ENCODE peak calls at places on chromosomes 4 and X, in eight cellular contexts. G is fibroblast of lung, A is gastrocnemius medialis, L is tibial nerve, N is suprapubic skin, O is upper lobe of left lung, Y is endothelial cell of umbilical vein, Z is MM.1S. D is an unnamed sample.

GRCh38 chrX:123773258-123773978 is 40.6 kb upstream of the THOC2 start:
- DNase-seq in Z (no peak), G (no peak), O (no peak), A (no peak), Y (no peak), L (no peak), N (no peak), D (no peak)

GRCh38 chr4:3283483-3283882 is 9.3 kb upstream of the RGS12 start:
- DNase-seq in O (no peak), A (no peak), Z (no peak), G (no peak), L (no peak), N (peak), Y (no peak), D (no peak)

GRCh38 chrX:65522739-65523372 is 11.7 kb downstream of the LAS1L start:
- DNase-seq in Y (no peak), N (no peak), A (no peak), Z (no peak), L (no peak), G (peak), O (no peak), D (no peak)

GRCh38 chr4:33714971-33715370 is 2529.3 kb downstream of the ARAP2 start:
- DNase-seq in L (no peak), Y (no peak), A (no peak), N (no peak), Z (no peak), G (no peak), O (no peak), D (no peak)

GRCh38 chr4:165079476-165079875 is 25.8 kb downstream of the TRIM75 start:
- DNase-seq in O (no peak), A (peak), N (no peak), Z (peak), Y (peak), L (no peak), G (peak), D (no peak)

GRCh38 chrX:17395154-17395553 is 20.2 kb downstream of the NHS start:
- DNase-seq in L (no peak), N (no peak), Z (no peak), A (no peak), Y (no peak), O (no peak), G (no peak), D (no peak)

GRCh38 chrX:40109288-40110008 is 11.7 kb upstream of the BCOR start:
- DNase-seq in N (no peak), L (no peak), Y (peak), Z (peak), A (no peak), G (peak), O (no peak), D (no peak)

GRCh38 chrX:72604112-72604511 is 31.5 kb upstream of the HDAC8 start:
- DNase-seq in Y (no peak), A (no peak), N (no peak), Z (peak), G (no peak), L (no peak), O (no peak), D (no peak)

GRCh38 chrX:39492495-39493162 is 605.1 kb downstream of the BCOR start:
- DNase-seq in O (no peak), G (no peak), N (no peak), L (no peak), Y (no peak), Z (no peak), A (no peak), D (no peak)

GRCh38 chr4:53558981-53559620 is 32.2 kb downstream of the LNX1 start:
- DNase-seq in Y (peak), A (no peak), G (peak), L (no peak), N (no peak), Z (no peak), O (no peak), D (no peak)

GRCh38 chr4:34893382-34893781 is 1350.9 kb downstream of the ARAP2 start:
- DNase-seq in Z (peak), Y (no peak), O (no peak), N (no peak), A (no peak), G (no peak), L (no peak), D (no peak)

GRCh38 chrX:119398974-119399771 is at the start of gene SLC25A43:
- DNase-seq in Y (peak), O (peak), G (peak), N (no peak), Z (peak), L (peak), A (no peak), D (peak)

GRCh38 chr4:17010426-17011087 is 112.1 kb upstream of the LDB2 start:
- DNase-seq in L (no peak), Y (no peak), N (no peak), G (no peak), O (no peak), Z (peak), A (no peak), D (no peak)

GRCh38 chrX:47859686-47860085 is 23.0 kb downstream of the ZNF81 start:
- DNase-seq in A (no peak), Z (no peak), Y (no peak), N (no peak), G (no peak), L (no peak), O (no peak), D (no peak)

GRCh38 chrX:50470103-50471031 is at the start of gene DGKK:
- DNase-seq in O (no peak), N (no peak), L (no peak), Z (no peak), Y (no peak), A (no peak), G (no peak), D (no peak)

GRCh38 chrX:357035-357692 is 29.5 kb downstream of the PPP2R3B start:
- DNase-seq in Y (no peak), Z (no peak), A (no peak), G (no peak), O (no peak), L (no peak), N (no peak), D (no peak)

GRCh38 chrX:148659481-148659880 is 159.1 kb downstream of the AFF2 start:
- DNase-seq in N (no peak), A (no peak), Z (no peak), L (no peak), O (no peak), Y (no peak), G (peak), D (no peak)

GRCh38 chr4:20318011-20318898 is 66.5 kb downstream of the SLIT2 start:
- DNase-seq in O (no peak), L (no peak), A (no peak), Z (peak), Y (no peak), G (no peak), N (no peak), D (no peak)

GRCh38 chr4:155632314-155632713 is 34.3 kb upstream of the GUCY1A1 start:
- DNase-seq in L (no peak), A (no peak), G (no peak), Z (no peak), O (no peak), Y (no peak), N (no peak), D (no peak)

GRCh38 chrX:96569034-96569433 is 115.6 kb upstream of the DIAPH2 start:
- DNase-seq in G (no peak), A (no peak), Y (no peak), L (no peak), Z (no peak), N (no peak), O (no peak), D (no peak)

GRCh38 chrX:15301924-15302323 is 13.5 kb downstream of the ASB11 start:
- DNase-seq in N (no peak), G (no peak), L (peak), A (peak), Y (no peak), Z (no peak), O (peak), D (peak)

GRCh38 chr4:21304061-21304541 is 603.8 kb downstream of the PACRGL start:
- DNase-seq in O (no peak), N (no peak), G (no peak), Y (no peak), L (no peak), Z (no peak), A (no peak), D (no peak)

GRCh38 chr4:81472249-81473085 is 760 bp upstream of the RASGEF1B start:
- DNase-seq in G (no peak), A (no peak), Z (peak), O (peak), Y (no peak), L (no peak), N (no peak), D (peak)

GRCh38 chrX:54074826-54075225 is 30.6 kb upstream of the PHF8 start:
- DNase-seq in O (no peak), G (no peak), L (no peak), N (no peak), Y (no peak), Z (no peak), A (no peak), D (no peak)

GRCh38 chrX:12447448-12448154 is 309.3 kb downstream of the FRMPD4 start:
- DNase-seq in Y (peak), N (no peak), Z (no peak), O (no peak), A (no peak), G (peak), L (no peak), D (no peak)

GRCh38 chr4:100644150-100644549 is 126.3 kb upstream of the EMCN start:
- DNase-seq in Z (no peak), Y (no peak), A (no peak), N (no peak), G (no peak), L (no peak), O (no peak), D (no peak)

GRCh38 chrX:24343719-24344118 is 16.7 kb upstream of the SUPT20HL1 start:
- DNase-seq in Z (no peak), O (no peak), G (no peak), A (no peak), N (no peak), Y (no peak), L (no peak), D (no peak)

GRCh38 chr4:90951037-90951436 is 823.8 kb downstream of the CCSER1 start:
- DNase-seq in L (no peak), A (no peak), O (peak), G (peak), Y (peak), Z (no peak), N (no peak), D (no peak)

GRCh38 chr4:26192921-26193894 is 127.6 kb upstream of the RBPJ start:
- DNase-seq in N (no peak), L (no peak), Z (no peak), G (no peak), A (no peak), Y (no peak), O (no peak), D (no peak)

GRCh38 chrX:77160301-77160700 is 286.9 kb upstream of the FGF16 start:
- DNase-seq in L (no peak), Y (no peak), G (no peak), N (no peak), A (no peak), O (no peak), Z (no peak), D (no peak)

DNA sequence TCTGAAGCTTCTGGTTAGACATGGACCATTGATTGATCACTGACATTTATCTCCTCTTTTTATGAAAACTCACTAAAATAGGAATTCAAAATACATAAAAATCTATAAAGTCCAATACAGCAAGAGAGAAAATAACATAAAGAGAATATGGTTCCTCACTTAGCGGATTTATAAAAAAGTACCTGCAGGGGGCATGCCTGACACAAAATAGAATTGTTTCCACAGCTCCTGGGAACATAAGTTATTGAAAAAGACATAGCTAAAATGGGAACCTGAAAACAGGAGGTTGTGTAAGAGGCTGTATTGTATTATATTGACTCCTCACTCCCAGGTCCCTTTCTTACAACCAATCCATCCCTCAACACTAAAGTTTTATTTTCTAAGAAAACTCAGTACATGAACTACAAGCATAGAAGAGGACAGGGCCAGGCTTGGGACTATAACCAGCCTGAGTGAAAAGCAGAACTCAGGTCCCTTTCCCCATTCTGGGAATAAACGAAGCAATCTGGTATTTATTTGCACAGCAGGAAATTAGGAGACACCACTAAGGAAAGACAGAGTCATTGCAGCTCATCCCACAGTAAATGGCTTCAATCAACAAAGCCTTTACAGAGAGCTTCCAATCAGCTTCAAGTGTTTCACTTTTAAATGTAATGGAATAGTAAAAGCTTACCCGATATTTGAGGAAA is 121.1 kb upstream of the NDST4 start:
- DNase-seq in L (no peak), G (no peak), A (no peak), Y (no peak), Z (peak), N (no peak), O (no peak), D (no peak)
- TF ChIP-seq CTCF in L (peak), G (no peak), A (no peak), Y (no peak), Z (peak), N (no peak), O (no peak), D (peak)

GRCh38 chr4:163164591-163164990 is 2.1 kb downstream of the NAF1 start:
- DNase-seq in Y (no peak), O (no peak), N (no peak), L (no peak), Z (no peak), A (no peak), G (peak), D (no peak)
- H3K4me3 ChIP-seq in Y (no peak), O (no peak), N (peak), L (no peak), Z (peak), A (peak), G (peak), D (peak)

DNA sequence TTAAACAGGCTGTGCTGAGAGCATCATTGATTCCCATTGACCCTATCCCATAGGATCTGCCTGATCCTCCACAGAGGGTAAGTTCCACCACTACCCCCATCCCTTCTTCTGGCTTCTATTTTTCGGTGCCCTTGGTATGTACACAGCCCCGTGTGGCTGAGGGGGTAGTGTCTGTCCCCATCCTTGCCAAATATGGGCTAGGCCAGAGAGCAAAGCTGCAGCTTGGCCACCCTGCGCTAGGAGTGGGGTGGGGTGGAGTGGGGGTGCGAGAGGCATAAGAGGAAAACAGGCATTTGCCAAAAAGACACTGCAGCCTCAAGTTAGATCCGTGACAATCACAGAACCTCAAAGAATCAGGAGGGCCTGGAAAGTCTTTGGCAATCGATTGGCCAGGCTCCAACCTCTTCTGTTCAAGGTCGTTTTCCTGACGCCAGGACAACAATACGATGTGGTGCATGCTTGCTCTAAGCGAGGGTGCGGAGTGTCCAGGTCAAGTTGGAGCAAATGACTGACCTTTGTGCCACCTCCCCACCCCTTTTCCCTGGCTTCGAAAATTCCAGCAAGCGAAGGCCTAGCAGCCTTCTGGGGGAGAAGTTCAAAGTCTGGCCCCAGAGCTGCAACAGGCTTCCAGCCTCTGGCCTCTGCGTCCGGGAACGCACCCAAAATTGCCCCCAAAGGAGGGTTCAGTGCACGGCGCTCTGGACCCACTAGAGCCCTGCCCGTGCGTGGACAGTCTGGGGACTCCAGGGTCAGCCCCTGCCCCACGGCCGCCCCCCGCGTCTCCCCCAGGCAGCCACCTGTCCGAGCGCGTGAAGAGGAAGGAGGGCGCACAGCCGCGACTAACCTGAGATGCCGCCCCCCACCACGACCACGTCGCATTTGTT is 598 bp downstream of the MAOB start:
- DNase-seq in A (no peak), G (no peak), Z (no peak), L (peak), N (peak), Y (no peak), O (no peak), D (peak)
- H3K27ac ChIP-seq in A (peak), G (no peak), Z (no peak), L (peak), N (peak), Y (no peak), O (peak), D (peak)

GRCh38 chr4:1596393-1596792 is 87.7 kb downstream of the FAM53A start:
- DNase-seq in Y (no peak), N (no peak), A (no peak), Z (no peak), L (no peak), O (no peak), G (no peak), D (no peak)
- TF ChIP-seq CTCF in Y (no peak), N (no peak), A (no peak), Z (no peak), L (no peak), O (no peak), G (no peak), D (no peak)

GRCh38 chr4:109572154-109572553 is 12.1 kb downstream of the MCUB start:
- DNase-seq in G (no peak), A (no peak), O (no peak), Y (no peak), L (no peak), N (no peak), Z (no peak), D (no peak)

GRCh38 chr4:109571494-109571893 is 11.4 kb downstream of the MCUB start:
- DNase-seq in Y (no peak), A (no peak), L (no peak), N (no peak), G (no peak), O (no peak), Z (no peak), D (no peak)

GRCh38 chr4:109574931-109575804 is 15.1 kb downstream of the MCUB start:
- DNase-seq in Y (no peak), Z (no peak), L (no peak), O (no peak), G (no peak), A (no peak), N (no peak), D (no peak)

GRCh38 chr4:109576462-109576861 is 16.4 kb downstream of the MCUB start:
- DNase-seq in O (no peak), N (no peak), G (peak), Z (no peak), A (no peak), L (no peak), Y (peak), D (no peak)

DNA sequence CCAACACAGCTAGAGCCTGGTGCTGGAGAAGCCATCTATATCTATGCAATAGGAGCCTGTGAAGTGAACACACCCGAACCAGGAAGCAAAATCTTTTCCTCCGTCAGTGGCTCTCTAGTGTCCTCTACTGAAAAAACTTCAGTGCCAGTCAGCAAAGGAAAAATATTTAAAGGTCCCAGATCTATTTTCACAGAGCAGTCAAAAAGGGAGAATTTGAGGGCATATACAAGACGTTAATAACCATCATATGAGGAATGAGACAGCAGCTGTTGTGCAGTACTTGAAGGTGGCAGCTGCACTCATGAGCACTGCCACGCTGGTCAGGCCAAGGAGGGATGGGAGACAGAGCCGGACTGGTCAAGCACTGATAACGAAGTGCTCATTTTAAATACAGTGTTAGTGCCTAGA is 14.4 kb downstream of the MCUB start:
- DNase-seq in G (no peak), O (no peak), L (no peak), Z (no peak), N (no peak), Y (peak), A (no peak), D (no peak)
- H3K4me3 ChIP-seq in G (no peak), O (no peak), L (no peak), Z (no peak), N (no peak), Y (no peak), A (no peak), D (no peak)

GRCh38 chr4:4506961-4507360 is 34.9 kb downstream of the STX18 start:
- DNase-seq in Z (no peak), N (no peak), L (no peak), G (no peak), O (no peak), Y (no peak), A (no peak), D (no peak)

GRCh38 chr4:4507923-4508322 is 33.9 kb downstream of the STX18 start:
- DNase-seq in A (no peak), Z (peak), O (no peak), G (no peak), Y (peak), L (no peak), N (no peak), D (no peak)

GRCh38 chr4:4509521-4509920 is 32.3 kb downstream of the STX18 start:
- DNase-seq in L (no peak), Y (no peak), N (no peak), A (no peak), Z (no peak), O (no peak), G (no peak), D (no peak)

GRCh38 chr4:4504783-4505182 is 37.1 kb downstream of the STX18 start:
- DNase-seq in G (no peak), A (no peak), N (no peak), Y (no peak), Z (no peak), L (no peak), O (no peak), D (no peak)

GRCh38 chr4:4507403-4507802 is 34.4 kb downstream of the STX18 start:
- DNase-seq in N (no peak), O (no peak), Y (no peak), Z (no peak), G (no peak), L (no peak), A (no peak), D (no peak)
- H3K27ac ChIP-seq in N (no peak), O (no peak), Y (no peak), Z (no peak), G (no peak), L (no peak), A (no peak), D (no peak)

GRCh38 chr4:176380352-176381157 is 60.8 kb downstream of the SPCS3 start:
- DNase-seq in O (no peak), Y (no peak), L (no peak), A (no peak), N (no peak), G (no peak), Z (no peak), D (no peak)

GRCh38 chr4:176376032-176376614 is 56.4 kb downstream of the SPCS3 start:
- DNase-seq in Y (peak), O (no peak), L (no peak), Z (peak), N (no peak), G (peak), A (no peak), D (no peak)

GRCh38 chr4:176383273-176384077 is 63.7 kb downstream of the SPCS3 start:
- DNase-seq in L (no peak), Z (no peak), A (no peak), G (peak), O (no peak), N (no peak), Y (peak), D (no peak)

GRCh38 chr4:176377705-176378302 is 58.0 kb downstream of the SPCS3 start:
- DNase-seq in G (peak), L (no peak), Z (peak), O (no peak), N (no peak), A (no peak), Y (peak), D (no peak)
- TF ChIP-seq CTCF in G (no peak), L (peak), Z (peak), O (peak), N (no peak), A (peak), Y (peak), D (no peak)